ENCODE peak calls at places on chromosomes 2 and 18, in eight cellular contexts. E is mucosa of descending colon; J is transverse colon; V is naive thymus-derived CD4-positive, alpha-beta T cell; T is astrocyte; Z is heart left ventricle; Q is ovary; S is aorta. W is an unnamed sample.

GRCh38 chr2:189799531-189799930 is 15.3 kb downstream of the PMS1 start:
- DNase-seq in J (no peak), Z (no peak), Q (no peak), T (peak; percentile 75), S (no peak), E (no peak), V (no peak), W (no peak)

GRCh38 chr2:128782411-128783192 is 463.9 kb upstream of the HS6ST1 start:
- DNase-seq in E (no peak), V (no peak), Q (no peak), T (no peak), J (no peak), S (no peak), Z (no peak), W (no peak)

GRCh38 chr18:67590571-67591141 is 74.1 kb upstream of the DSEL start:
- DNase-seq in V (no peak), Z (no peak), E (no peak), Q (no peak), S (no peak), J (no peak), T (peak; percentile 28), W (no peak)

GRCh38 chr18:62510744-62511143 is 12.1 kb upstream of the ZCCHC2 start:
- DNase-seq in V (no peak), J (no peak), Z (no peak), E (no peak), T (no peak), Q (no peak), S (no peak), W (no peak)

GRCh38 chr2:74146929-74147728 is 583 bp downstream of the BOLA3 start:
- DNase-seq in Q (no peak), T (peak; percentile 22), V (no peak), E (no peak), S (no peak), J (no peak), Z (no peak), W (peak; percentile 92)

GRCh38 chr18:30811580-30811979 is 231.0 kb downstream of the DSC3 start:
- DNase-seq in E (no peak), J (no peak), V (no peak), T (no peak), Z (no peak), S (no peak), Q (no peak), W (no peak)

GRCh38 chr2:151043484-151043883 is 218.2 kb downstream of the RBM43 start:
- DNase-seq in Z (no peak), V (no peak), S (no peak), T (peak; percentile 97), E (no peak), Q (no peak), J (no peak), W (peak; percentile 66)

GRCh38 chr2:197293252-197294007 is 17.1 kb downstream of the ANKRD44 start:
- DNase-seq in Z (no peak), Q (no peak), T (no peak), J (no peak), S (no peak), V (no peak), E (no peak), W (peak; percentile 85)

GRCh38 chr18:68627812-68628211 is 87.1 kb downstream of the TMX3 start:
- DNase-seq in Q (no peak), V (no peak), T (no peak), Z (no peak), J (no peak), S (no peak), E (no peak), W (no peak)

GRCh38 chr2:10940607-10941006 is 28.9 kb downstream of the KCNF1 start:
- DNase-seq in V (no peak), S (no peak), T (no peak), E (no peak), Q (no peak), Z (no peak), J (no peak), W (no peak)

DNA sequence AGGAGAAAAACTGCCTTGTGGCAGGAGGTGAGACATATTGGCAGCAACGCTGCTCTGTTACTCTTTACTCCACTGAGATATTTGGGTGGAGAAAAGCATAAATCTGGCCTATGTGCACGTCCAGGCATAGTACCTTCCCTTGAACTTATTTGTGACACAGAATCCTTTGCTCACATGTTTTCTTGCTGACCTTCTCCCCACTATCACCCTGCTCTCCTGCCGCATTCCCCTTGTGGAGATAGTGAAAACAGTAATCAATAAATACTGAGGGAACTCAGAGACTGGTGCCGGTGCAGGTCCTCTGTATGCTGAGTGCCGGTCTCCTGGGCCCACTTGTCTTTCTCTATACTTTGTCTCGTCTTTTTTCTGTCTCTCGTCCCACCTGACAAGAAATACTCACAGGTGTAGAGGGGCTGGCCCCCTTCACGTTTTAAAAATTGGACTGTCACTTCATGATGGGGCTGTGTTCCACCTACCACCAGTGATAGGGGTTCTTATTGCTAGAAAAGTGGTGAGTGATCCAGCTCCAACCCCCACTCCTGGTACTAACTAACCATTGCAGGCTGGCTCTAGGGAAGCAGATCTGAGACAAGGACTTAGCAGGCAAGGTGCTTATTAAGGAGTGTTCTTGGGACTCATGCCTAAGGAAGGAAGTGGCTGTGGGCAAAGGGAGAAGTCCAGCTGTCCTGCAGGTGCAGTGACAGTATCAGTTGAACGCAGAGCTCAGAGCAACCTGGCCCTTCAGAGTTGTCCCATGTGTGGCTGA is 51.7 kb downstream of the LONRF2 start:
- DNase-seq in E (no peak), J (no peak), S (no peak), Q (no peak), T (no peak), Z (no peak), V (no peak), W (no peak)
- H3K4me3 ChIP-seq in E (no peak overlapping the region), J (no peak overlapping the region), S (no peak overlapping the region), Q (no peak overlapping the region), T (no peak overlapping the region), Z (no peak overlapping the region), V (no peak overlapping the region), W (no peak overlapping the region)

DNA sequence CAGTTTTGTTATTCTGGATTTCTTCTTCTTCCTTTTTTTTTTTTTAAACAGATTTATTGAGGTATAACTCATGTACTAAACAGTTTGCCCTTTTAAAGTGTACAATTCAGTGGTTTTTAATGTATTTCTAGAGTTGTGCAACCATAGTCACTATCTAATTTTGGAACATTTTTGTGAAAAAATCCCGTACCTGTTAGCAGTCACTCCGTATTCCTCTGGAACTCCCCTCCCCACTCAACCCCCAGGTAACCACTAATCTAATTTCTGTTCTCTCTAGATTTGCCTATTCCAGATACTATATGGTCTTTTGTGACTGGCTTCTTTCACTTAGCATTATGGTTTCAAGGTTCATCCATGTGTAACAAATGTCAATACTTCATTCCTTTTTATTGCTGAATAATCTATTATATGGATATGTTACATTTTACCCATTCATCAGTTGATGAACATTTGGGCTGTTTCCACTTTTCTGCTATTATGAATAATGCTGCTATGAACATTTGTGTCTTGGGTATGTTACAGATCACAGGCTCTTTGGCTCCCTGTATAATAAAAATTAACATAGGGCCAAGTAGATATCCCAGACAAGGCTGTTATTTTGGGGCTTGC is 21.9 kb downstream of the EHBP1 start:
- DNase-seq in S (no peak), T (no peak), Q (no peak), J (no peak), V (no peak), Z (no peak), E (no peak), W (no peak)
- H3K9me3 ChIP-seq in S (no peaks in the 10 kb centered on the region), T (no peaks in the 10 kb centered on the region), Q (no peaks in the 10 kb centered on the region), J (peaks cover 12% of the 10 kb centered on the region), V (no peaks in the 10 kb centered on the region), Z (no peaks in the 10 kb centered on the region), E (peaks cover 17% of the 10 kb centered on the region), W (no peaks in the 10 kb centered on the region)

GRCh38 chr2:111169268-111169667 is 48.6 kb downstream of the BCL2L11 start:
- DNase-seq in E (no peak), V (no peak), S (no peak), Z (no peak), Q (no peak), T (no peak), J (no peak), W (no peak)
- H3K4me3 ChIP-seq in E (no peak overlapping the region), V (no peak overlapping the region), S (no peak overlapping the region), Z (no peak overlapping the region), Q (no peak overlapping the region), T (no peak overlapping the region), J (no peak overlapping the region), W (no peak overlapping the region)

DNA sequence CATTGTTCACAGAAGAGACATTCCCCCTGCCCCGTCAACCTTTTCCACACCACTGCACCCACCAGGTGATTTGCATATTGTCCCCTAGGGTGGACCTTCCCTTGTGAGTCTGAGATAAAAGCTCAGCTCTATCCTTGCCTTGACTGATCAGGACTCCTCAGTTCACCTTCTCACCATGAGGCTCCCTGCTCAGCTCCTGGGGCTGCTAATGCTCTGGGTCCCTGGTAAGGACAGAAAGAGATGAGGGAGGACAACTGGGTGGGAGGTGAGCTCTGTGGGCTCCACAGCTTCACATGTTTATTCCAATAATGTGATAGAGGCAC is 1160.1 kb downstream of the RPIA start:
- DNase-seq in T (no peak), Q (no peak), J (no peak), E (no peak), Z (no peak), S (no peak), V (no peak), W (no peak)
- H3K9me3 ChIP-seq in T (peaks cover 11% of the 10 kb centered on the region), Q (no peaks in the 10 kb centered on the region), J (no peaks in the 10 kb centered on the region), E (no peaks in the 10 kb centered on the region), Z (no peaks in the 10 kb centered on the region), S (no peaks in the 10 kb centered on the region), V (no peaks in the 10 kb centered on the region), W (no peaks in the 10 kb centered on the region)

GRCh38 chr2:106885981-106886915 is at the start of gene ST6GAL2:
- DNase-seq in E (peak; percentile 29), S (peak; percentile 74), Q (no peak), T (no peak), V (no peak), Z (no peak), J (no peak), W (peak; percentile 76)
- H3K4me3 ChIP-seq in E (no peak within 1 kb of the TSS), S (peak within 1 kb of the TSS; percentile 75), Q (peak within 1 kb of the TSS; percentile 26), T (peak within 1 kb of the TSS; percentile 76), V (no peak within 1 kb of the TSS), Z (peak within 1 kb of the TSS; percentile 55), J (peak within 1 kb of the TSS; percentile 5), W (peak within 1 kb of the TSS; percentile 62)

DNA sequence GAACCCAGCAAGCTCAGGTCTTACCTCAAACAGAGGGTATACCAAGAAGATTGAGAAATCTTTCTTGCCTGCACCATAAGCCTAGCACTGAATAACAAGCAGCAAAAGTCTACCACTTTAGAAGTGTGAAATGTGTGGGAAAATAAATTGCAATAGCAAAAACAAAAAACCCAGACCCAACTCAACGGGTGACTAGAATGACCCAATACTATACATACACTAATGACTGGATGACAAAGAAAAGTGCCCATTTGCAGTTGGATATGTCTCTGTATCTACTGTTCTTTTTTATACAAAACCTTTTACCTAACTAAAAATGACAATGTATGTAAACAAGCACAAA is 950.6 kb downstream of the TRIB2 start:
- DNase-seq in T (no peak), S (no peak), J (no peak), Z (no peak), E (no peak), V (no peak), Q (no peak), W (no peak)
- H3K9me3 ChIP-seq in T (no peaks in the 10 kb centered on the region), S (no peaks in the 10 kb centered on the region), J (no peaks in the 10 kb centered on the region), Z (no peaks in the 10 kb centered on the region), E (peaks cover 13% of the 10 kb centered on the region), V (no peaks in the 10 kb centered on the region), Q (no peaks in the 10 kb centered on the region), W (peaks cover 3% of the 10 kb centered on the region)

GRCh38 chr18:59502899-59503245 is 143.8 kb upstream of the LMAN1 start:
- DNase-seq in Z (no peak), V (no peak), J (no peak), Q (no peak), S (no peak), T (no peak), E (no peak), W (no peak)
- H3K4me3 ChIP-seq in Z (no peak overlapping the region), V (no peak overlapping the region), J (no peak overlapping the region), Q (no peak overlapping the region), S (no peak overlapping the region), T (no peak overlapping the region), E (no peak overlapping the region), W (peak overlapping the region; percentile 14)

GRCh38 chr18:78496095-78496494 is 483.5 kb upstream of the SALL3 start:
- DNase-seq in Z (peak; percentile 43), V (no peak), J (no peak), S (peak; percentile 34), E (no peak), T (no peak), Q (no peak), W (no peak)
- H3K9me3 ChIP-seq in Z (no peaks in the 10 kb centered on the region), V (no peaks in the 10 kb centered on the region), J (no peaks in the 10 kb centered on the region), S (no peaks in the 10 kb centered on the region), E (peaks cover 30% of the 10 kb centered on the region), T (peaks cover 18% of the 10 kb centered on the region), Q (no peaks in the 10 kb centered on the region), W (peaks cover 6% of the 10 kb centered on the region)